ENCODE peak calls at places on chromosomes 12 and 14, in four cellular contexts. One of them, this sample, is unnamed.

GRCh38 chr14:102848830-102849521 is 71.7 kb downstream of the TRAF3 start:
- DNase-seq in WTC11: no peak
- DNase-seq in K562: no peak
- DNase-seq in HepG2: no peak
- DNase-seq in this sample: no peak

GRCh38 chr12:58575281-58575680 is 345.0 kb downstream of the LRIG3 start:
- DNase-seq in HepG2: no peak
- DNase-seq in K562: no peak
- DNase-seq in WTC11: no peak
- DNase-seq in this sample: no peak

GRCh38 chr12:16165506-16165905 is 112.0 kb downstream of the SLC15A5 start:
- DNase-seq in WTC11: peak; percentile 26
- DNase-seq in K562: no peak
- DNase-seq in HepG2: peak; percentile 18
- DNase-seq in this sample: peak; percentile 40

GRCh38 chr12:46131729-46132128 is 137.1 kb downstream of the SLC38A1 start:
- DNase-seq in K562: no peak
- DNase-seq in WTC11: no peak
- DNase-seq in HepG2: no peak
- DNase-seq in this sample: no peak

GRCh38 chr14:73695997-73696396 is 18.2 kb downstream of the PNMA1 start:
- DNase-seq in WTC11: no peak
- DNase-seq in K562: no peak
- DNase-seq in HepG2: no peak
- DNase-seq in this sample: no peak

GRCh38 chr14:23492618-23493272 is 23.2 kb downstream of the NGDN start:
- DNase-seq in K562: no peak
- DNase-seq in HepG2: peak; percentile 91
- DNase-seq in WTC11: no peak
- DNase-seq in this sample: no peak

GRCh38 chr12:122080149-122081107 is 1.9 kb downstream of the MLXIP start:
- DNase-seq in HepG2: no peak
- DNase-seq in K562: no peak
- DNase-seq in WTC11: no peak
- DNase-seq in this sample: no peak

GRCh38 chr14:60965402-60965801 is 15.5 kb downstream of the TRMT5 start:
- DNase-seq in WTC11: no peak
- DNase-seq in HepG2: no peak
- DNase-seq in K562: no peak
- DNase-seq in this sample: no peak

GRCh38 chr12:59077153-59077930 is 157.0 kb upstream of the LRIG3 start:
- DNase-seq in WTC11: no peak
- DNase-seq in K562: no peak
- DNase-seq in HepG2: no peak
- DNase-seq in this sample: no peak

GRCh38 chr14:39368261-39368959 is 63.8 kb downstream of the FBXO33 start:
- DNase-seq in WTC11: peak; percentile 75
- DNase-seq in K562: no peak
- DNase-seq in HepG2: peak; percentile 88
- DNase-seq in this sample: peak; percentile 66

GRCh38 chr12:57764662-57765002 is 2.2 kb downstream of the CYP27B1 start:
- DNase-seq in HepG2: no peak
- DNase-seq in WTC11: no peak
- DNase-seq in K562: no peak
- DNase-seq in this sample: no peak

GRCh38 chr12:67355428-67356385 is 86.5 kb downstream of the CAND1 start:
- DNase-seq in WTC11: no peak
- DNase-seq in HepG2: peak; percentile 42
- DNase-seq in K562: peak; percentile 15
- DNase-seq in this sample: peak; percentile 39

GRCh38 chr14:81366259-81366658 is 33.9 kb downstream of the STON2 start:
- DNase-seq in HepG2: no peak
- DNase-seq in K562: no peak
- DNase-seq in WTC11: no peak
- DNase-seq in this sample: no peak

GRCh38 chr14:68266998-68267397 is 447.4 kb downstream of the RAD51B start:
- DNase-seq in WTC11: no peak
- DNase-seq in HepG2: no peak
- DNase-seq in K562: no peak
- DNase-seq in this sample: no peak

GRCh38 chr12:119179335-119180021 is 747 bp downstream of the HSPB8 start:
- DNase-seq in HepG2: peak; percentile 67
- DNase-seq in K562: peak; percentile 33
- DNase-seq in WTC11: peak; percentile 38
- DNase-seq in this sample: peak; percentile 26

GRCh38 chr12:75042125-75042524 is 167.5 kb downstream of the KCNC2 start:
- DNase-seq in WTC11: no peak
- DNase-seq in K562: no peak
- DNase-seq in HepG2: no peak
- DNase-seq in this sample: no peak

GRCh38 chr14:55451950-55452349 is 11.5 kb upstream of the TBPL2 start:
- DNase-seq in HepG2: no peak
- DNase-seq in K562: no peak
- DNase-seq in WTC11: no peak
- DNase-seq in this sample: no peak

GRCh38 chr14:90781344-90781761 is 34.9 kb downstream of the TTC7B start:
- DNase-seq in K562: no peak
- DNase-seq in WTC11: no peak
- DNase-seq in HepG2: no peak
- DNase-seq in this sample: no peak

GRCh38 chr12:53044052-53044581 is 5.7 kb upstream of the TNS2 start:
- DNase-seq in HepG2: peak; percentile 72
- DNase-seq in K562: no peak
- DNase-seq in WTC11: no peak
- DNase-seq in this sample: no peak

GRCh38 chr14:87142568-87143211 is 850.3 kb downstream of the GALC start:
- DNase-seq in HepG2: no peak
- DNase-seq in WTC11: no peak
- DNase-seq in K562: no peak
- DNase-seq in this sample: no peak

GRCh38 chr14:49892301-49892635 is 614 bp upstream of the ARF6 start:
- DNase-seq in HepG2: peak; percentile 80
- DNase-seq in K562: no peak
- DNase-seq in WTC11: no peak
- DNase-seq in this sample: peak; percentile 50

GRCh38 chr14:24335461-24336146 is 733 bp upstream of the ADCY4 start:
- DNase-seq in HepG2: no peak
- DNase-seq in K562: no peak
- DNase-seq in WTC11: no peak
- DNase-seq in this sample: no peak

GRCh38 chr12:88472248-88472647 is 108.0 kb downstream of the KITLG start:
- DNase-seq in WTC11: no peak
- DNase-seq in K562: no peak
- DNase-seq in HepG2: no peak
- DNase-seq in this sample: no peak

GRCh38 chr14:38107216-38107631 is 100.5 kb upstream of the SSTR1 start:
- DNase-seq in HepG2: no peak
- DNase-seq in K562: no peak
- DNase-seq in WTC11: no peak
- DNase-seq in this sample: no peak

GRCh38 chr12:6154730-6155459 is 30.4 kb upstream of the VWF start:
- DNase-seq in HepG2: no peak
- DNase-seq in WTC11: no peak
- DNase-seq in K562: no peak
- DNase-seq in this sample: no peak

GRCh38 chr14:25841226-25841625 is 756.6 kb downstream of the NOVA1 start:
- DNase-seq in WTC11: no peak
- DNase-seq in HepG2: no peak
- DNase-seq in K562: no peak
- DNase-seq in this sample: no peak

GRCh38 chr12:58433969-58434368 is 486.3 kb downstream of the LRIG3 start:
- DNase-seq in HepG2: no peak
- DNase-seq in WTC11: no peak
- DNase-seq in K562: no peak
- DNase-seq in this sample: no peak

GRCh38 chr12:27852117-27852516 is 72.1 kb upstream of the MANSC4 start:
- DNase-seq in HepG2: no peak
- DNase-seq in K562: no peak
- DNase-seq in WTC11: no peak
- DNase-seq in this sample: no peak

GRCh38 chr12:87231818-87232217 is 797.4 kb downstream of the C12orf50 start:
- DNase-seq in K562: no peak
- DNase-seq in WTC11: no peak
- DNase-seq in HepG2: no peak
- DNase-seq in this sample: no peak

GRCh38 chr14:95548328-95548929 is 13.6 kb downstream of the GLRX5 start:
- DNase-seq in HepG2: peak; percentile 53
- DNase-seq in WTC11: no peak
- DNase-seq in K562: no peak
- DNase-seq in this sample: no peak

GRCh38 chr12:89345830-89346740 is 6.2 kb downstream of the DUSP6 start:
- DNase-seq in WTC11: peak; percentile 73
- DNase-seq in HepG2: no peak
- DNase-seq in K562: no peak
- DNase-seq in this sample: no peak

GRCh38 chr14:52961060-52961639 is 10.3 kb upstream of the FERMT2 start:
- DNase-seq in HepG2: peak; percentile 70
- DNase-seq in K562: peak; percentile 10
- DNase-seq in WTC11: peak; percentile 63
- DNase-seq in this sample: peak; percentile 74

GRCh38 chr12:130281157-130281799 is 56.4 kb upstream of the PIWIL1 start:
- DNase-seq in K562: peak; percentile 65
- DNase-seq in HepG2: no peak
- DNase-seq in WTC11: peak; percentile 68
- DNase-seq in this sample: peak; percentile 75

GRCh38 chr12:19880724-19881123 is 441.4 kb downstream of the AEBP2 start:
- DNase-seq in WTC11: no peak
- DNase-seq in K562: no peak
- DNase-seq in HepG2: no peak
- DNase-seq in this sample: no peak

GRCh38 chr12:31558521-31558920 is 32.4 kb downstream of the DENND5B start:
- DNase-seq in HepG2: no peak
- DNase-seq in K562: no peak
- DNase-seq in WTC11: no peak
- DNase-seq in this sample: no peak

GRCh38 chr12:47885012-47885501 is 19.7 kb downstream of the VDR start:
- DNase-seq in K562: peak; percentile 21
- DNase-seq in WTC11: no peak
- DNase-seq in HepG2: no peak
- DNase-seq in this sample: no peak

GRCh38 chr14:54803926-54804719 is 98.5 kb downstream of the GCH1 start:
- DNase-seq in K562: no peak
- DNase-seq in HepG2: peak; percentile 13
- DNase-seq in WTC11: no peak
- DNase-seq in this sample: no peak

GRCh38 chr12:24850486-24850885 is 98.4 kb downstream of the BCAT1 start:
- DNase-seq in HepG2: no peak
- DNase-seq in K562: no peak
- DNase-seq in WTC11: no peak
- DNase-seq in this sample: no peak

GRCh38 chr12:58452546-58452945 is 467.8 kb downstream of the LRIG3 start:
- DNase-seq in HepG2: no peak
- DNase-seq in WTC11: no peak
- DNase-seq in K562: no peak
- DNase-seq in this sample: no peak

GRCh38 chr14:35229495-35230089 is 62.6 kb upstream of the PSMA6 start:
- DNase-seq in WTC11: no peak
- DNase-seq in HepG2: peak; percentile 49
- DNase-seq in K562: peak; percentile 14
- DNase-seq in this sample: no peak
- TF ChIP-seq ELF4 in WTC11: no peak
- TF ChIP-seq ELF4 in HepG2: no peak
- TF ChIP-seq ELF4 in K562: no peak
- TF ChIP-seq ELF4 in this sample: no peak

GRCh38 chr14:99537399-99537798 is 56.2 kb downstream of the CCNK start:
- DNase-seq in HepG2: no peak
- DNase-seq in K562: no peak
- DNase-seq in WTC11: peak; percentile 37
- DNase-seq in this sample: no peak
- TF ChIP-seq ELF4 in HepG2: no peak
- TF ChIP-seq ELF4 in K562: no peak
- TF ChIP-seq ELF4 in WTC11: no peak
- TF ChIP-seq ELF4 in this sample: no peak

GRCh38 chr12:84492381-84492883 is 420.2 kb downstream of the SLC6A15 start:
- DNase-seq in K562: no peak
- DNase-seq in WTC11: no peak
- DNase-seq in HepG2: no peak
- DNase-seq in this sample: no peak

GRCh38 chr12:84502907-84503787 is 409.5 kb downstream of the SLC6A15 start:
- DNase-seq in WTC11: peak; percentile 71
- DNase-seq in K562: peak; percentile 9
- DNase-seq in HepG2: peak; percentile 16
- DNase-seq in this sample: peak; percentile 60

GRCh38 chr12:84502180-84502857 is 410.3 kb downstream of the SLC6A15 start:
- DNase-seq in K562: no peak
- DNase-seq in WTC11: no peak
- DNase-seq in HepG2: no peak
- DNase-seq in this sample: no peak

GRCh38 chr12:84497819-84498218 is 414.8 kb downstream of the SLC6A15 start:
- DNase-seq in K562: no peak
- DNase-seq in HepG2: peak; percentile 15
- DNase-seq in WTC11: no peak
- DNase-seq in this sample: peak; percentile 26
- TF ChIP-seq ELF4 in K562: no peak
- TF ChIP-seq ELF4 in HepG2: no peak
- TF ChIP-seq ELF4 in WTC11: no peak
- TF ChIP-seq ELF4 in this sample: no peak

DNA sequence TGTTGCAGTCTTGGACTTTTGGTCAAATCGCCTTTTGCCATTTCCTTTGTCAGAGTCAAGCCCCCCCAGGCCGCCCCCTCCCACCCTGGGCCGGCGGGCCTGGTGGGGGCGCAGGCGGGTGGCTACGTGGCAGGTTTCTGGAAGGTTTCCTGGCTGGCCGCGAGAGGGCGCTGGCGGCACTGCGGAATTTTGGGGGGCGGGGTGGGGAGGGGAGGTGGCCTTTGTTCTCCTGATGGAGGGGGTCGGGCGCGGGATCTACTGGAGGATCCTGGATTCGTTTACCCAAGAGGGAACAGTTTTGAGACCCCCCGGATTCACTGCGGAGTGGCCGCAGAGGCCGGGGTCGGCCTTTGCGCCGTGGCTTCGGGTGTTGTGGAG is 1.2 kb downstream of the MEG3 start:
- DNase-seq in K562: no peak
- DNase-seq in HepG2: no peak
- DNase-seq in WTC11: no peak
- DNase-seq in this sample: no peak
- TF ChIP-seq ELF4 in K562: no peak
- TF ChIP-seq ELF4 in HepG2: no peak
- TF ChIP-seq ELF4 in WTC11: no peak
- TF ChIP-seq ELF4 in this sample: no peak

This sample was measured in HEK293T.